ENCODE peak calls at places on chromosomes 11 and 22, in eight cellular contexts. W, N, Y, V, G, T, Q and E are unnamed samples.

GRCh38 chr22:20799449-20799848 is 25.5 kb downstream of the SERPIND1 start:
- DNase-seq in Y (peak; percentile 9), Q (no peak), N (no peak), G (no peak), T (no peak), W (no peak), V (no peak), E (no peak)

GRCh38 chr11:117438371-117439000 is 110.8 kb downstream of the CEP164 start:
- DNase-seq in W (no peak), V (no peak), G (no peak), N (peak; percentile 17), Q (no peak), T (peak; percentile 42), Y (peak; percentile 37), E (no peak)

GRCh38 chr11:34632105-34632780 is 11.3 kb downstream of the EHF start:
- DNase-seq in W (no peak), T (no peak), V (no peak), G (no peak), Y (no peak), N (no peak), Q (no peak), E (no peak)

GRCh38 chr11:10639350-10639749 is 54.2 kb downstream of the IRAG1 start:
- DNase-seq in N (no peak), Q (no peak), G (no peak), V (peak; percentile 14), Y (no peak), T (no peak), W (no peak), E (no peak)

GRCh38 chr11:57219021-57219627 is 17.9 kb downstream of the APLNR start:
- DNase-seq in G (no peak), V (no peak), W (no peak), N (no peak), Y (no peak), Q (no peak), T (no peak), E (no peak)

GRCh38 chr11:64453466-64453865 is 94.5 kb downstream of the RPS6KA4 start:
- DNase-seq in V (no peak), Y (no peak), W (no peak), T (no peak), G (no peak), Q (no peak), N (no peak), E (no peak)

GRCh38 chr22:40679964-40680818 is 907 bp downstream of the MCHR1 start:
- DNase-seq in T (no peak), Y (no peak), W (no peak), Q (no peak), N (no peak), V (no peak), G (no peak), E (no peak)

GRCh38 chr11:114813216-114813615 is 134.9 kb downstream of the NXPE2 start:
- DNase-seq in G (no peak), W (no peak), T (no peak), Q (no peak), V (no peak), Y (no peak), N (no peak), E (no peak)

GRCh38 chr22:27297125-27297524 is 504.4 kb downstream of the MN1 start:
- DNase-seq in G (no peak), N (no peak), V (no peak), W (no peak), Y (no peak), Q (no peak), T (no peak), E (no peak)

GRCh38 chr11:60842688-60843605 is 1.0 kb downstream of the CCDC86 start:
- DNase-seq in T (no peak), Q (no peak), W (no peak), V (no peak), Y (no peak), G (no peak), N (no peak), E (no peak)

GRCh38 chr11:18352581-18352980 is 30.2 kb downstream of the GTF2H1 start:
- DNase-seq in N (no peak), W (no peak), G (no peak), Q (no peak), Y (no peak), T (peak; percentile 22), V (no peak), E (peak; percentile 39)

GRCh38 chr11:118790357-118791014 is 478 bp downstream of the DDX6 start:
- DNase-seq in Y (no peak), V (peak; percentile 68), Q (peak; percentile 39), G (peak; percentile 78), N (peak; percentile 57), W (no peak), T (peak; percentile 69), E (no peak)

GRCh38 chr11:118216621-118217526 is 7.9 kb downstream of the JAML start:
- DNase-seq in T (no peak), Q (peak; percentile 26), Y (no peak), W (no peak), G (no peak), V (no peak), N (peak; percentile 54), E (no peak)

GRCh38 chr22:34072585-34072984 is 152.3 kb upstream of the LARGE1 start:
- DNase-seq in Y (no peak), W (no peak), G (no peak), Q (no peak), N (no peak), T (no peak), V (no peak), E (no peak)

GRCh38 chr11:47269829-47270305 is at the start of gene MADD:
- DNase-seq in Y (no peak), W (peak; percentile 93), N (peak; percentile 92), Q (peak; percentile 85), G (peak; percentile 96), V (peak; percentile 88), T (peak; percentile 74), E (peak; percentile 74)

GRCh38 chr11:17014321-17014773 is at the start of gene PLEKHA7:
- DNase-seq in T (no peak), Q (no peak), W (no peak), N (peak; percentile 30), G (no peak), Y (no peak), V (no peak), E (no peak)

GRCh38 chr22:37459211-37459610 is 27.0 kb downstream of the MFNG start:
- DNase-seq in G (no peak), Y (no peak), N (no peak), W (no peak), T (no peak), V (no peak), Q (no peak), E (no peak)

GRCh38 chr22:30408388-30409101 is 11.7 kb downstream of the SEC14L2 start:
- DNase-seq in W (no peak), Q (no peak), Y (no peak), G (no peak), V (no peak), T (peak; percentile 79), N (no peak), E (no peak)

GRCh38 chr11:31973175-31973574 is 117.7 kb upstream of the RCN1 start:
- DNase-seq in W (no peak), N (no peak), V (no peak), G (no peak), T (no peak), Q (no peak), Y (no peak), E (no peak)

GRCh38 chr11:14148653-14149273 is 186.2 kb downstream of the SPON1 start:
- DNase-seq in V (no peak), T (peak; percentile 45), W (no peak), G (peak; percentile 76), Y (no peak), Q (no peak), N (no peak), E (no peak)

GRCh38 chr11:67307545-67308001 is 4.2 kb downstream of the SSH3 start:
- DNase-seq in T (no peak), Q (no peak), V (no peak), G (no peak), Y (no peak), W (no peak), N (no peak), E (no peak)

GRCh38 chr11:132858203-132858602 is 674.1 kb downstream of the OPCML start:
- DNase-seq in G (no peak), W (no peak), Q (no peak), V (no peak), T (peak; percentile 50), N (no peak), Y (no peak), E (no peak)

GRCh38 chr22:49955581-49956417 is 4.8 kb upstream of the PIM3 start:
- DNase-seq in G (no peak), N (no peak), W (no peak), T (no peak), V (no peak), Y (no peak), Q (no peak), E (no peak)

GRCh38 chr11:55719608-55720160 is 53.6 kb upstream of the OR5D13 start:
- DNase-seq in W (no peak), Q (no peak), G (no peak), V (no peak), T (peak; percentile 20), Y (no peak), N (no peak), E (no peak)